ENCODE peak calls at places on chromosomes 3 and 15, in six cellular contexts. V is AG04449, K is right lobe of liver, J is kidney epithelial cell, S is nephron progenitor cell, Q is K562. X is an unnamed sample.

GRCh38 chr15:99509686-99510461 is 55.9 kb upstream of the MEF2A start:
- DNase-seq in V (no peak), K (no peak), J (no peak), S (no peak), Q (no peak), X (no peak)

GRCh38 chr15:88653200-88654064 is 14.6 kb downstream of the ISG20 start:
- DNase-seq in V (no peak), K (no peak), J (no peak), S (no peak), Q (no peak), X (no peak)

GRCh38 chr15:42385206-42385979 is 26.1 kb downstream of the CAPN3 start:
- DNase-seq in V (no peak), K (no peak), J (no peak), S (peak), Q (peak), X (peak)

GRCh38 chr3:129182390-129183180 is 1.1 kb downstream of the CNBP start:
- DNase-seq in V (no peak), K (no peak), J (no peak), S (no peak), Q (no peak), X (no peak)

GRCh38 chr3:34106879-34107278 is 308.4 kb downstream of the PDCD6IP start:
- DNase-seq in V (no peak), K (no peak), J (no peak), S (peak), Q (peak), X (peak)

GRCh38 chr3:45868213-45868612 is 18.1 kb upstream of the CCR9 start:
- DNase-seq in V (no peak), K (no peak), J (no peak), S (no peak), Q (no peak), X (no peak)

GRCh38 chr15:101497484-101498034 is 8.1 kb upstream of the PCSK6 start:
- DNase-seq in V (no peak), K (no peak), J (no peak), S (no peak), Q (no peak), X (peak)

GRCh38 chr15:52236015-52236414 is 44.8 kb upstream of the GNB5 start:
- DNase-seq in V (no peak), K (no peak), J (no peak), S (no peak), Q (no peak), X (no peak)

GRCh38 chr3:48426944-48427629 is 2.8 kb downstream of the PLXNB1 start:
- DNase-seq in V (no peak), K (no peak), J (no peak), S (no peak), Q (no peak), X (peak)

GRCh38 chr3:153756816-153757215 is 364.4 kb upstream of the ARHGEF26 start:
- DNase-seq in V (no peak), K (no peak), J (no peak), S (no peak), Q (no peak), X (no peak)

GRCh38 chr15:60363024-60363674 is 34.6 kb downstream of the ANXA2 start:
- DNase-seq in V (no peak), K (no peak), J (no peak), S (no peak), Q (no peak), X (no peak)

GRCh38 chr3:186857743-186858142 is 15.2 kb downstream of the ADIPOQ start:
- DNase-seq in V (no peak), K (no peak), J (no peak), S (no peak), Q (no peak), X (no peak)

GRCh38 chr3:36926292-36926897 is 18.5 kb downstream of the TRANK1 start:
- DNase-seq in V (no peak), K (no peak), J (no peak), S (no peak), Q (no peak), X (no peak)

GRCh38 chr3:177680442-177680821 is 483.1 kb upstream of the TBL1XR1 start:
- DNase-seq in V (no peak), K (no peak), J (no peak), S (no peak), Q (no peak), X (no peak)

GRCh38 chr3:53482227-53482626 is 12.2 kb upstream of the CACNA1D start:
- DNase-seq in V (no peak), K (no peak), J (no peak), S (no peak), Q (no peak), X (no peak)

GRCh38 chr15:74869726-74870407 is 3.3 kb downstream of the SCAMP2 start:
- DNase-seq in V (no peak), K (peak), J (no peak), S (no peak), Q (no peak), X (peak)

GRCh38 chr3:12891985-12892839 is 50.8 kb upstream of the RPL32 start:
- DNase-seq in V (no peak), K (peak), J (no peak), S (peak), Q (peak), X (peak)

GRCh38 chr3:195543642-195544536 is 764 bp upstream of the PPP1R2 start:
- DNase-seq in V (no peak), K (peak), J (no peak), S (peak), Q (peak), X (no peak)

GRCh38 chr3:142964150-142964498 is 650 bp upstream of the PAQR9 start:
- DNase-seq in V (no peak), K (peak), J (no peak), S (no peak), Q (no peak), X (no peak)

GRCh38 chr3:142962175-142962519 is 1.3 kb downstream of the PAQR9 start:
- DNase-seq in V (no peak), K (no peak), J (no peak), S (no peak), Q (no peak), X (no peak)

GRCh38 chr3:142962520-142963265 is 781 bp downstream of the PAQR9 start:
- DNase-seq in V (no peak), K (peak), J (no peak), S (no peak), Q (no peak), X (peak)

GRCh38 chr3:142961539-142961938 is 1.9 kb downstream of the PAQR9 start:
- DNase-seq in V (no peak), K (no peak), J (no peak), S (no peak), Q (no peak), X (no peak)

DNA sequence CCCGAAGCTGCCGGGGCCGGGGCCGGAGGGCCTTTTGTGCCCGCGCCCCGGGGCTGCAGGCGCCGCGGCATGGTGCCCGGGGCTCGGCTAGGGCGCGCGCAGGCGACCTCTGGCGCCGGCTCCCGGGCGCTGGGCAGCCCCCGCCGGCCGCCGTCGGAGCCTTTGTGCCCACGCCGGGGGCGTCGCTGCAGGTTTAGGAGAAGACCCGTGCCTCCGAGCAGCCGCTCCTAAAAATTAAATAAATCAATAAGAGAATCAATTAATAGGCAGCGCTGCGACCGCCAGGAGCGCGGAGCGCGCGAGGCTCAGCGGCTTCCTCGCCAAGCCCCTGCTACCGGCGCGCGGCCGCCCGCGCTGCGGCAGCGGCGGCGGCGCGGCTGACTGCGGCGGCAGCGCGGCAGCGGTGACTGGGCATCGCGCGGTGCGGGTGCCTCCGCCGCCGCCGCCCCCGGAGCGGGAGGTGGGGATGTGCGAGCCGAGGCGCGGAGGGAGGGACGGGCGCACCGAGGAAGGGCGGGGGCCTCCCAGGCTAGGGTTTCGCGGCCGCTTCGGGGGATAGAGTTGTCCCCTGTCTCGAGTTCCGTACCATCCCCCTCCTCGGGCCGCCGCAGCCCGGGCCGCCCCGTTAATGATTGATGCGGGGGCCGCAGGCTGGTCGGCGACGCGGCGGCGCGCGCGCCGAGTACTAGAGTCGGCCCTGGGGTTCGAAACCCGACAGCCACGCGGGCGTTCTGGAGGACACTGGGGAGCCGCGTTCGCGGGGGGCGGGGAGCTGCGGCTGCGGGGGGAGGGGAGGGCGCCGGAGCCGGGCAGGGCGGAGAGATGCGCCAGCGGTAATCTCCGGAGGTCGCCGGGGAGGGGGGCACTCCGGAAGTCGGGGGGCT is at the start of gene PAQR9:
- DNase-seq in V (no peak), K (peak), J (no peak), S (peak), Q (peak), X (peak)
- TF ChIP-seq CTCF in V (no peak), K (peak), J (no peak), S (no peak), Q (no peak), X (no peak)

DNA sequence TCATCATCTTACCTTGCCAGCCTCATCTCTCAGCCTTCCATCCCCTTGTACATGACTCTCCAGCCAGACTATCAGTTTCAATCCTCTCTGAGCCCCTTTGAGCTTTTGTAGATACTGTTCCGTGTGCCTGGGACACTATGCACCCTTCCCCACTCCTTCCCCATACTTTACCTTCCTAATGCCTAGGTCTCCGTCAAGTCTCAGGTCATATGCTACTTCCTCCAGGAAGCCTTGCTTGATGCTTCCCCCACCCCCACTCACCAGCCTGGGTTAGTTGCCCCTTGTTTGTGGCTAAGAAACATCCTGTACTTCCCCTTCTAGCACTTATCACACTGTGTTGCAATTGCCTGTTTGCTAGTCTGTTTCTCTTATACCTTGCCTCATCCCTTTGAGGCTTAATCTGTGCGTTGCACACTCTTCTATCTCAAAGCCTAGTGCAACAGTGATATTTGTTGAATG is 6.7 kb upstream of the USP3 start:
- DNase-seq in V (no peak), K (no peak), J (no peak), S (no peak), Q (no peak), X (no peak)
- TF ChIP-seq CTCF in V (no peak), K (no peak), J (no peak), S (no peak), Q (no peak), X (no peak)

GRCh38 chr3:112293368-112294321 is at the start of gene SLC9C1:
- DNase-seq in V (no peak), K (no peak), J (peak), S (peak), Q (peak), X (peak)
- TF ChIP-seq CTCF in V (peak), K (peak), J (peak), S (peak), Q (peak), X (peak)

DNA sequence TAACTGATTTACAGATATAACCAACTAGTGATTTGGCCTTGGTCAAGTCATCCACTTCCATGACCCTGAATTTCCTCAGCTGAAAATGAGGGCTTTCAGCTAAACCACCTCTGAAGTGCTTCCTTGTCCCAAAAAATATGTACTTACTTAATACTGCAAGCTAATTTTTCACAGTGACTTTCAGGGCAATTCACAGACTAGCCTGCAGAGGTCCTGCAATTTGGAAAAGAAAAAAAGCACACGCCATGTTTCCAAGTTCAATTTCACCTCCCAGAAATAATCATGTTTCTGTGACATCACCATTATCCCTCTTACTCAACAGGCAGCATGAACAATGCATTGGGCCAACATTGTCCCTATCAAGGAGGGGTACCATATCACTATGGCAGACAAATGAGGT is 218.2 kb downstream of the SHOX2 start:
- DNase-seq in V (no peak), K (no peak), J (no peak), S (no peak), Q (no peak), X (no peak)
- TF ChIP-seq CTCF in V (no peak), K (no peak), J (no peak), S (no peak), Q (peak), X (no peak)

DNA sequence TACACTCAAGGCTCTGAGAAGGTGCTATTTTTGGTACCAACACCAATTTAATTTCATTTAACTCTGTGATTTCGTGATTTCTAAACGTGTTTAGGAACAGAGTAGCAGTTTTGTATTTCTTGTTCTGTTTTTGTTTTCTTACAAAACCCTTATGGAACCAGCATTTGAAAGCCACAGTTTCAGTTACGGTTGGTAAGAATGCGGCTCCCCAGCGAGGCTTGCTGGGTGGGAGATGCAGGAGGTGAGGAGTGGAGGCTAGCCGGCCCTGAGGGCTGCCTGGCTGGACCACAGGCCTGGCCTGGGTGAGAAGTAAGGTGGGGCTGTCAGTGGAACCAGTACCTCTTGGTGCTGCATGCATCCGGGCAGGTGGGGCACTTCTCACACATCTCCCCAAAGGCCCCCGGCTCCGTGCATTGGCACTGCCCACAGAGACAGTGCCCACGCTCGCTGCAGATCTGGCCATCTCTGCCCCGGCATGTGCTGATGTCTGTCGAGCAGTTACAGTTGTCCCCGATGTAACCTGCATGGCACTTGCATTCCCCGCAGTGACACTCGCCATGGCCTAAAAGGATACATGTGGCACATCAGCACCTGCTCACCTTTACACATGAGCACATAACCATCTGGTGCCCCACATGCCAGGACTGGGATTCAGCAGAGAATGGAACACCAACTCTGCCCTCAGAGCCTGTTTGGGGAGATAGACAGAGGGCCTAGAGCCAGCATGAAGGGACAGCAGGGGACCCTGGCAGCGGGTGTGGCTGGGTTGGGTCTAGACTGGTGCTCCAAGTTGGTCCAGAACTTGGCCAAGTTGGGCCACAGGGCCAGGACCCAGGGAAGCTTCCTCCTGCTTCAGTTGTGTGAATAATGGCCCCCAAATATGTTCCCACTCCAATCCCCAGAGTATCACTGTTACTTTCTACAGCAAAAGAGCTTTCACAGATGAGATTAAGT is 43.4 kb downstream of the UMPS start:
- DNase-seq in V (no peak), K (no peak), J (no peak), S (no peak), Q (no peak), X (no peak)
- TF ChIP-seq CTCF in V (no peak), K (no peak), J (no peak), S (no peak), Q (no peak), X (no peak)

X was measured in GM20000.